ENCODE peak calls at places on chromosome 7, in six cellular contexts. A, M, T, G, Z and D are unnamed samples. For H3K9me2, the result is how much of the 10 kb centered on the place peaks cover.

GRCh38 chr7:12882710-12883109 is 195.3 kb downstream of the ARL4A start:
- DNase-seq in A (no peak), M (no peak), T (no peak), G (no peak), Z (no peak), D (no peak)

GRCh38 chr7:101164071-101164840 is 1.1 kb downstream of the VGF start:
- DNase-seq in A (peak), M (peak), T (no peak), G (peak), Z (peak), D (peak)

GRCh38 chr7:4069268-4070095 is 612.6 kb upstream of the FOXK1 start:
- DNase-seq in A (no peak), M (no peak), T (no peak), G (no peak), Z (no peak), D (no peak)

GRCh38 chr7:106110238-106110560 is 1.9 kb downstream of the SYPL1 start:
- DNase-seq in A (peak), M (no peak), T (no peak), G (no peak), Z (peak), D (no peak)

GRCh38 chr7:76048668-76048988 is 722 bp downstream of the MDH2 start:
- DNase-seq in A (peak), M (no peak), T (peak), G (peak), Z (no peak), D (peak)

GRCh38 chr7:114243019-114243507 is 171.6 kb upstream of the FOXP2 start:
- DNase-seq in A (no peak), M (no peak), T (no peak), G (peak), Z (peak), D (no peak)

GRCh38 chr7:44348300-44348699 is 22.9 kb upstream of the CAMK2B start:
- DNase-seq in A (peak), M (peak), T (no peak), G (no peak), Z (peak), D (peak)

GRCh38 chr7:93883078-93883916 is 7.3 kb downstream of the TFPI2 start:
- DNase-seq in A (no peak), M (no peak), T (no peak), G (no peak), Z (no peak), D (no peak)

GRCh38 chr7:109282726-109283125 is 713.1 kb downstream of the DNAJB9 start:
- DNase-seq in A (no peak), M (no peak), T (no peak), G (peak), Z (no peak), D (no peak)

GRCh38 chr7:10079572-10079971 is 894.1 kb upstream of the PHF14 start:
- DNase-seq in A (no peak), M (no peak), T (no peak), G (no peak), Z (no peak), D (no peak)

GRCh38 chr7:106346678-106347217 is 62.0 kb upstream of the NAMPT start:
- DNase-seq in A (peak), M (peak), T (peak), G (no peak), Z (peak), D (no peak)

GRCh38 chr7:27400168-27400567 is 157.6 kb downstream of the EVX1 start:
- DNase-seq in A (no peak), M (no peak), T (no peak), G (no peak), Z (no peak), D (no peak)

GRCh38 chr7:147088916-147089315 is 972.3 kb downstream of the CNTNAP2 start:
- DNase-seq in A (no peak), M (no peak), T (no peak), G (no peak), Z (no peak), D (no peak)

GRCh38 chr7:77757589-77757988 is 40.6 kb downstream of the TMEM60 start:
- DNase-seq in A (no peak), M (no peak), T (peak), G (no peak), Z (no peak), D (no peak)

GRCh38 chr7:18086165-18087030 is 58.8 kb upstream of the PRPS1L1 start:
- DNase-seq in A (peak), M (peak), T (peak), G (peak), Z (peak), D (peak)

GRCh38 chr7:44378744-44379143 is 53.4 kb upstream of the CAMK2B start:
- DNase-seq in A (peak), M (peak), T (no peak), G (no peak), Z (peak), D (no peak)

GRCh38 chr7:151139071-151139521 is 28.4 kb downstream of the GBX1 start:
- DNase-seq in A (no peak), M (no peak), T (no peak), G (no peak), Z (no peak), D (peak)

GRCh38 chr7:2431260-2431867 is 28.0 kb downstream of the CHST12 start:
- DNase-seq in A (peak), M (no peak), T (peak), G (no peak), Z (peak), D (peak)

GRCh38 chr7:47008461-47008860 is 573.5 kb downstream of the TNS3 start:
- DNase-seq in A (no peak), M (no peak), T (no peak), G (no peak), Z (peak), D (no peak)

GRCh38 chr7:116528008-116528789 is 3.4 kb downstream of the CAV1 start:
- DNase-seq in A (peak), M (peak), T (peak), G (peak), Z (peak), D (peak)

GRCh38 chr7:129295015-129295423 is 70.2 kb downstream of the AHCYL2 start:
- DNase-seq in A (peak), M (peak), T (no peak), G (peak), Z (peak), D (no peak)

GRCh38 chr7:6637544-6638229 is 569 bp downstream of the ZNF316 start:
- DNase-seq in A (peak), M (peak), T (peak), G (peak), Z (peak), D (peak)

GRCh38 chr7:155215576-155216325 is 81.9 kb upstream of the INSIG1 start:
- DNase-seq in A (no peak), M (no peak), T (no peak), G (no peak), Z (no peak), D (peak)

GRCh38 chr7:18494821-18495408 is 634 bp upstream of the HDAC9 start:
- DNase-seq in A (no peak), M (no peak), T (peak), G (no peak), Z (peak), D (no peak)

GRCh38 chr7:20749896-20750295 is 36.8 kb downstream of the SP8 start:
- DNase-seq in A (peak), M (no peak), T (no peak), G (no peak), Z (no peak), D (no peak)

GRCh38 chr7:150978136-150978789 is at the start of gene KCNH2:
- DNase-seq in A (no peak), M (peak), T (peak), G (peak), Z (no peak), D (peak)

GRCh38 chr7:153061913-153062528 is 302.5 kb downstream of the ACTR3B start:
- DNase-seq in A (peak), M (peak), T (peak), G (peak), Z (no peak), D (no peak)

GRCh38 chr7:14894826-14895225 is 7.7 kb downstream of the DGKB start:
- DNase-seq in A (peak), M (no peak), T (no peak), G (no peak), Z (no peak), D (no peak)

GRCh38 chr7:54712777-54713176 is 46.2 kb downstream of the SEC61G start:
- DNase-seq in A (no peak), M (no peak), T (no peak), G (no peak), Z (no peak), D (no peak)
- H3K9me2 ChIP-seq in A (under half), M (under half), T (under half), G (under half), Z (under half), D (under half)

GRCh38 chr7:131899271-131900030 is 343.0 kb upstream of the PODXL start:
- DNase-seq in A (no peak), M (no peak), T (no peak), G (no peak), Z (peak), D (no peak)

GRCh38 chr7:131895541-131896173 is 339.2 kb upstream of the PODXL start:
- DNase-seq in A (peak), M (no peak), T (no peak), G (peak), Z (peak), D (no peak)

GRCh38 chr7:131896189-131896855 is 339.9 kb upstream of the PODXL start:
- DNase-seq in A (no peak), M (no peak), T (no peak), G (no peak), Z (no peak), D (no peak)

GRCh38 chr7:131897016-131897789 is 340.8 kb upstream of the PODXL start:
- DNase-seq in A (peak), M (no peak), T (no peak), G (no peak), Z (peak), D (peak)

DNA sequence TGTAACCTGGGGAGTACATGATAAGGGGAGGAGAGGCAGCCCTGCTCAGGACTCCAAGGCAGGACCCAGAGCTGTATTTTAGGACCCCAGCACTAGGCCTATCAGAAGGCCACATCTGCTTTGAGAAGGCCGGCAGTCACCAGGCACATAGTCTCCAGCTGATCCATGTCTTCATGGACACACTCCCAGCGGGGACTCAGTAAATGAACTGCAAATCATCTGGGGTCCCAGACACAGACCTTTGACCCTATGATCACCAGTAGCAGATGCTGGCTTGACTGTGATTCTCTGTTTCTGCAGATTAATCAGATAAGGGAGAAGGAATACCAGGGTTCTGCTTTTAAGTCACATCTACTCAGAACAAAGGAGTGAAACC is 341.4 kb upstream of the PODXL start:
- DNase-seq in A (no peak), M (no peak), T (no peak), G (no peak), Z (no peak), D (no peak)
- H3K9me2 ChIP-seq in A (under half), M (under half), T (under half), G (under half), Z (under half), D (under half)

GRCh38 chr7:131898418-131898817 is 342.0 kb upstream of the PODXL start:
- DNase-seq in A (peak), M (no peak), T (no peak), G (no peak), Z (peak), D (no peak)
- H3K9me2 ChIP-seq in A (under half), M (under half), T (under half), G (under half), Z (under half), D (under half)

DNA sequence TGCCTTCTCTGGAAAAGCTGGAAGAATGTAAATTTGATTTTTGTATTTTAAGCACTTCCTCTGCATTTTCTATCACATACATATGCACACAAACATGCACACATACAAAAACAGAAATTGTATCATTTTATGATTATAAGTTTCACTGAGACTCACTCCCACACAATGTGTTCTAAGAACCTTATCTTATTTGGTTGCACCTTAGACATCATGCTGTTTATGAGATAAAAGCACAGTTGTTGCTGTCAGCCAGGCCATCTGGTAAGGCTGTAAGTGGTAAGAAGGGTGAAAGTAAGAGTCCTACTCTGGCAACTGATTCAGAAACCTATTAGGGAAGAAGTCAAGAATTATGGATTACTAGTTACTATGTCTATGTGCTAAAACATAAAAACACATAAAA is 347.1 kb upstream of the KCND2 start:
- DNase-seq in A (no peak), M (no peak), T (no peak), G (no peak), Z (no peak), D (no peak)
- H3K9me2 ChIP-seq in A (under half), M (under half), T (under half), G (under half), Z (under half), D (under half)

GRCh38 chr7:130904031-130904757 is 170.2 kb upstream of the KLF14 start:
- DNase-seq in A (peak), M (peak), T (no peak), G (peak), Z (peak), D (no peak)
- H3K9me2 ChIP-seq in A (under half), M (under half), T (under half), G (under half), Z (under half), D (under half)